ENCODE peak calls at places on chromosomes 7 and 10, in four cellular contexts. G is K562, L is A549, N is HepG2. T is an unnamed sample.

GRCh38 chr7:151089893-151090730 is 3.8 kb downstream of the AGAP3 start:
- DNase-seq in G (no peak), N (no peak), L (no peak), T (no peak)

GRCh38 chr7:114085592-114086490 is 167.0 kb upstream of the PPP1R3A start:
- DNase-seq in L (peak; percentile 25), G (no peak), N (no peak), T (peak; percentile 72)

GRCh38 chr7:150322114-150322832 is 882 bp upstream of the LRRC61 start:
- DNase-seq in L (no peak), G (peak; percentile 22), N (peak; percentile 29), T (no peak)

GRCh38 chr10:8053446-8054242 is 844 bp upstream of the GATA3 start:
- DNase-seq in G (peak; percentile 95), L (peak; percentile 92), N (no peak), T (peak; percentile 93)

GRCh38 chr10:60032723-60033122 is 126.4 kb upstream of the CCDC6 start:
- DNase-seq in N (peak; percentile 62), L (peak; percentile 35), G (no peak), T (peak; percentile 25)

GRCh38 chr7:128003179-128003578 is 28.1 kb downstream of the LRRC4 start:
- DNase-seq in L (no peak), N (no peak), G (no peak), T (no peak)

GRCh38 chr10:104928733-104929132 is 287.6 kb downstream of the SORCS3 start:
- DNase-seq in G (no peak), N (no peak), L (no peak), T (no peak)

GRCh38 chr7:152760384-152761115 is 998 bp downstream of the ACTR3B start:
- DNase-seq in N (no peak), L (no peak), G (no peak), T (no peak)

GRCh38 chr7:122676466-122676865 is 22.5 kb downstream of the RNF133 start:
- DNase-seq in N (no peak), G (no peak), L (no peak), T (no peak)

GRCh38 chr10:127027786-127028185 is 122.6 kb downstream of the DOCK1 start:
- DNase-seq in L (no peak), N (no peak), G (no peak), T (no peak)

GRCh38 chr7:64879097-64879730 is 23.9 kb upstream of the ZNF273 start:
- DNase-seq in L (no peak), G (no peak), N (no peak), T (no peak)

GRCh38 chr10:99685232-99686041 is 26.1 kb downstream of the ENTPD7 start:
- DNase-seq in N (no peak), G (no peak), L (no peak), T (no peak)

GRCh38 chr7:148337566-148337965 is 253.0 kb upstream of the C7orf33 start:
- DNase-seq in N (no peak), G (no peak), L (no peak), T (no peak)

GRCh38 chr7:71864130-71864529 is 548.0 kb downstream of the CALN1 start:
- DNase-seq in N (no peak), L (no peak), G (no peak), T (no peak)

GRCh38 chr10:51960494-51960895 is 261.1 kb upstream of the CSTF2T start:
- DNase-seq in N (peak; percentile 3), L (peak; percentile 19), G (peak; percentile 31), T (no peak)

GRCh38 chr10:8224591-8224990 is 170.1 kb downstream of the GATA3 start:
- DNase-seq in N (no peak), G (no peak), L (no peak), T (no peak)

DNA sequence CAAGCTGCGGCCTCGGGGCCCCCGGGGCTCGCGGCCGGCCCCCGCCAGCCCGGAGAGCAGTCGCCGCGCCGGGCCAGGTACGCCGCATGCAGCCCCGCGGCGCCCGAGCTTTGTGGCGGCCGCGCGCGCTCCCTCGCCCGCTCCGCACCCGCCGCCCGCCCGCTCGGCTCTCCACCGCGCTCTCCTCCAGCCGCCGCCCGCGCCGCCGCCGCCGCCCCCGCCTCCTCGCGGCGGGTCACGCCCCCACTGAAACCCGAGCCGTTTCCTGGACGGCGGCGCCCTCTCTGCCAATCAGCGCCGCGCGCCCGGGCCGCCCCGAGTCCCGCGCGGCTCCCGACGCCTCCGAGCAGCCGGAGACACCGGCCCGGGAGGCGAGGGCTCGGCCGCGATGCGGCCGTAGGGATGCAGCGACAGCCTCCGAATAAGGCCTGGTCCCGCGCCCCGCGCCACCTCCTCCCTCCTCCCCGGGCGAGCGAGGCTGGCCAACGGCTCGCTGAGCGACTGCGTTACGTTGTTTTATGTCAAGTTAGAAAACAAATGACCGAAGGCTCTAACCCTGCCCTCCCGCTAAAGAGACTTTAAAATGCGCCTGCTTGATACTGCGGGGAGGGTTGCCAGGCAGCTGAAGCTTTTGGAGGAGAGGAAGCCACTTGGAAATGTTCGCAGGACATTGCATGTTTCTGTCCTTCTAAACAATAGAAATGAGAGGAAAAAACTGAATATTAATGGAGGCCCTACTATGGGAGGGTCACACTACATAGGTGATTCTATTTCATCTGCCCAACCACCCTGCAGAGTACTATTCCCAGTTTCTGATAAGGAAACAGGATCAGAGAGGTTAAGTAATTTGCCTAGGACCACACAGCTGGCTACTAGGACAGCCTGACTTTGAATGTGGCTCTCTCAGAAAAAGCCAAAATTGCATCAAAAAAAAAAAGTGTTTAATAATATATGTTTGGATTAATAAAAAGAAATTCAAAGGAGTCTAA is at the start of gene FGFR2:
- DNase-seq in L (peak; percentile 82), G (peak; percentile 86), N (peak; percentile 46), T (peak; percentile 89)
- TF ChIP-seq NR3C1 in L (no peak), G (no peak), N (no peak), T (no peak)

GRCh38 chr10:11154809-11155208 is 137.1 kb downstream of the CELF2 start:
- DNase-seq in G (no peak), N (no peak), L (no peak), T (no peak)
- TF ChIP-seq NR3C1 in G (no peak), N (no peak), L (no peak), T (no peak)

GRCh38 chr10:6065406-6065805 is 3.2 kb upstream of the IL2RA start:
- DNase-seq in L (no peak), G (no peak), N (no peak), T (no peak)
- TF ChIP-seq NR3C1 in L (no peak), G (no peak), N (no peak), T (no peak)

GRCh38 chr10:15587271-15587670 is 132.5 kb downstream of the ITGA8 start:
- DNase-seq in G (no peak), N (no peak), L (no peak), T (no peak)

GRCh38 chr10:15589109-15589508 is 130.6 kb downstream of the ITGA8 start:
- DNase-seq in L (no peak), G (no peak), N (no peak), T (no peak)

GRCh38 chr10:15591431-15591830 is 128.3 kb downstream of the ITGA8 start:
- DNase-seq in G (no peak), N (no peak), L (no peak), T (no peak)

GRCh38 chr10:15591937-15592336 is 127.8 kb downstream of the ITGA8 start:
- DNase-seq in N (no peak), L (no peak), G (no peak), T (no peak)

GRCh38 chr10:15588635-15589081 is 131.1 kb downstream of the ITGA8 start:
- DNase-seq in N (no peak), L (no peak), G (no peak), T (no peak)
- TF ChIP-seq NR3C1 in N (no peak), L (no peak), G (no peak), T (no peak)

GRCh38 chr10:25017247-25017590 is 807 bp downstream of the THNSL1 start:
- DNase-seq in L (peak; percentile 13), N (no peak), G (peak; percentile 14), T (no peak)
- TF ChIP-seq NR3C1 in L (no peak), N (no peak), G (no peak), T (no peak)

GRCh38 chr10:119412244-119412750 is 130.2 kb downstream of the RGS10 start:
- DNase-seq in N (no peak), L (no peak), G (no peak), T (no peak)
- TF ChIP-seq NR3C1 in N (no peak), L (no peak), G (no peak), T (no peak)

GRCh38 chr10:92052088-92052487 is 128.5 kb downstream of the BTAF1 start:
- DNase-seq in N (no peak), G (no peak), L (no peak), T (no peak)
- TF ChIP-seq NR3C1 in N (no peak), G (no peak), L (no peak), T (no peak)

T was measured in WTC11.